ENCODE peak calls at places on chromosome 10, in four cellular contexts. A, Z, O and T are unnamed samples.

GRCh38 chr10:25405871-25406270 is 231.1 kb downstream of the GPR158 start:
- DNase-seq in O (no peak), Z (no peak), A (no peak), T (no peak)

GRCh38 chr10:87862644-87863101 is 660 bp downstream of the KLLN start:
- DNase-seq in O (no peak), A (no peak), Z (no peak), T (no peak)

GRCh38 chr10:75230600-75231038 is 5.1 kb downstream of the COMTD1 start:
- DNase-seq in O (peak; percentile 90), A (peak; percentile 90), Z (peak; percentile 93), T (peak; percentile 91)

GRCh38 chr10:51371725-51372124 is 297.4 kb downstream of the PRKG1 start:
- DNase-seq in A (no peak), O (no peak), Z (no peak), T (no peak)

GRCh38 chr10:101337836-101338235 is 16.1 kb upstream of the BTRC start:
- DNase-seq in Z (no peak), O (no peak), A (no peak), T (no peak)

GRCh38 chr10:6445671-6446278 is 134.3 kb downstream of the PRKCQ start:
- DNase-seq in Z (no peak), O (peak; percentile 34), A (peak; percentile 56), T (no peak)

GRCh38 chr10:101020427-101020826 is 10.5 kb downstream of the PDZD7 start:
- DNase-seq in A (no peak), Z (no peak), O (no peak), T (no peak)

GRCh38 chr10:110442746-110443145 is 55.0 kb upstream of the DUSP5 start:
- DNase-seq in A (no peak), O (no peak), Z (peak; percentile 30), T (no peak)

GRCh38 chr10:49131507-49132385 is 2.1 kb downstream of the FAM170B start:
- DNase-seq in Z (peak; percentile 60), O (no peak), A (no peak), T (no peak)

GRCh38 chr10:125124907-125125306 is 35.5 kb downstream of the CTBP2 start:
- DNase-seq in A (no peak), O (no peak), Z (peak; percentile 28), T (peak; percentile 18)

GRCh38 chr10:45220985-45221384 is 94.4 kb downstream of the OR13A1 start:
- DNase-seq in A (no peak), O (no peak), Z (no peak), T (no peak)

GRCh38 chr10:71512794-71513379 is 116.2 kb downstream of the CDH23 start:
- DNase-seq in A (no peak), Z (peak; percentile 72), O (peak; percentile 54), T (peak; percentile 77)

GRCh38 chr10:64093304-64093703 is 572.1 kb downstream of the REEP3 start:
- DNase-seq in A (no peak), Z (no peak), O (no peak), T (no peak)

GRCh38 chr10:95363303-95363912 is 72.6 kb upstream of the PDLIM1 start:
- DNase-seq in O (peak; percentile 54), A (no peak), Z (no peak), T (peak; percentile 59)

GRCh38 chr10:110501142-110501937 is 3.6 kb downstream of the DUSP5 start:
- DNase-seq in Z (peak; percentile 92), A (peak; percentile 87), O (peak; percentile 89), T (peak; percentile 79)

GRCh38 chr10:88194041-88194887 is 330.8 kb downstream of the PTEN start:
- DNase-seq in O (no peak), Z (no peak), A (no peak), T (no peak)

GRCh38 chr10:20814116-20814515 is 83.0 kb downstream of the NEBL start:
- DNase-seq in Z (no peak), O (no peak), A (no peak), T (no peak)

GRCh38 chr10:106999118-106999707 is 165.3 kb downstream of the SORCS1 start:
- DNase-seq in O (no peak), Z (no peak), A (no peak), T (no peak)

GRCh38 chr10:28892818-28893547 is 215.7 kb downstream of the BAMBI start:
- DNase-seq in O (no peak), A (no peak), Z (no peak), T (no peak)

GRCh38 chr10:86176850-86177249 is 189.7 kb downstream of the GRID1 start:
- DNase-seq in Z (peak; percentile 19), A (no peak), O (no peak), T (no peak)

GRCh38 chr10:86177483-86178155 is 189.0 kb downstream of the GRID1 start:
- DNase-seq in Z (peak; percentile 30), O (no peak), A (no peak), T (no peak)

GRCh38 chr10:86179143-86179505 is 187.5 kb downstream of the GRID1 start:
- DNase-seq in A (no peak), Z (peak; percentile 51), O (no peak), T (no peak)

GRCh38 chr10:86179961-86180360 is 186.6 kb downstream of the GRID1 start:
- DNase-seq in O (no peak), A (no peak), Z (peak; percentile 23), T (no peak)

DNA sequence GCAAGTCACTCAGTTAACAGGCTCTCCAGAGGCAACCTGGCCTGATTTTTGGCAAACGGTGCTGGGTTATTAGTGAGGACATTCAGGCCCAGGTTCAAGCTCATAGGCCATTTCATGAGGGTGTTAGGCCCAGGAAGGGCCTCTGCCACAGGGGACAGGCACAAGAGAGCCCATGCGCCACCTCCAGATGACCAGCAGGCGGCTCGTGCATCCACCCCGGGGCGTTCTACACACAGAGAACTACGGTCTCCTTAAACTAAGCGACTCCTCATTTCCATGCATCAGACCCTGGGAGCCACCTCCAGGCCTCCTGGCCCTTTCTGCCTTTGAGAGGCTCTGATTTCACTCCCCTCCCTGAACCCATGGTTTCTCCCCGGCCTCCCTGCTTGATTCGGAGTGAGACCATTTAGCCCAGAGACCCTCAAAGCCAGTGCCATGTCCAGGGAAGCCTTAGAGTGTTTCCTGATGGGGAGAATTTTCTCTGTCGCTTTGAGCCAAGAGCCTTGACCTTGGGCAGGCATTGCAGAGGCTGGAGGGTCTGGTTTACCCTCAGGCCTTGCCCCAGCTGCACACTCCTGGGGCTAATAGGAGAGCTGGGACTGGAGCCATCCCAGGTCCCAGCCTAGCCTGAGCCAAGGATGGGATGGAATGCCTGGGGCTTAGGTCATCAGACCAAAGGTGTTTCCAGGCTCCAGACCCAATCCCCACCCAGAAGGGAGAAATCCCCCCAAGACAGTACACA is 188.0 kb downstream of the GRID1 start:
- DNase-seq in O (no peak), Z (peak; percentile 63), A (no peak), T (no peak)
- TF ChIP-seq CTCF in O (no peak), Z (peak; percentile 29), A (no peak), T (no peak)

GRCh38 chr10:119347181-119347974 is 140.0 kb downstream of the GRK5 start:
- DNase-seq in A (no peak), O (no peak), Z (peak; percentile 38), T (no peak)

GRCh38 chr10:119348106-119348505 is 140.7 kb downstream of the GRK5 start:
- DNase-seq in Z (no peak), A (no peak), O (no peak), T (no peak)

GRCh38 chr10:119344381-119344780 is 137.0 kb downstream of the GRK5 start:
- DNase-seq in Z (peak; percentile 30), O (no peak), A (no peak), T (no peak)

GRCh38 chr10:119348516-119349240 is 141.3 kb downstream of the GRK5 start:
- DNase-seq in A (peak; percentile 52), O (no peak), Z (peak; percentile 44), T (no peak)

DNA sequence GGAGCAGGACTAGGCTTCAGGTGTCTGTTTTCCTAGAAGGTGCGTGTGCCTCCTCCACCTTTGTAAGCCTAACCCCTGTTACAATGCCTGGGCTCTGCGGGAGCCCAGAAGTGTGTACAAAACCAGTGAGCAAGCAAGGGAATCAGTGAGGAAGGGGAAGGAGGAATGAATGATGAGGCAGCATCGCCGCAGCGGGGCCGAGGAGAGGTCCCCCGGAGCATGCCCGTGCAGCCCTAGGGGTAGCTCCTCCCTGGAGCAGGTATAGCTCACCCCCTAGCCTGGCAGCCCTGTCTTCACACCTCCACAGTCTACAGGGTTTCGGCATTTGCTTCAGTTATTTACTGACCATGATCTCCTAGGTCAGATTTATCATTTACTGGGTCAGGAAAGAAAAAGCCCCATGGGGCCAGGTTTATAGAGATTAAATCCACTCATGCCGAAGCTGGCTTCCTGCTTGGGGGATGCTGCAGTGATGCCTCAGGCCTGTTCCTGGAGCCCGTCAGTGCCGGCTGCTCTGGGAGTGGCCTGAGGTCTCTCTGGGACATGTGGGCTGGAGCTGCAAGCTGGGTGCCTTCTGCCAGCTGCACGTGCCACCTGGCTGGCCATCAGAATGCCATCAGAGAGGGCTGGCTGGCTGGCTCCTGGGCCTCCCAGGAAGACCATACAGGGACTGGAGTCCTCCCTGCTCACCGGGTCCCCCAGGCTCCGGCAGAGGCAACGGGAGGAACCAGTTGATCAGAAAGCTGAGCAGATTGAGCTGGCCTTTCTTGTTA is 138.9 kb downstream of the GRK5 start:
- DNase-seq in O (no peak), Z (peak; percentile 54), A (no peak), T (no peak)
- H3K27ac ChIP-seq in O (no peak overlapping the region), Z (no peak overlapping the region), A (no peak overlapping the region), T (no peak overlapping the region)

DNA sequence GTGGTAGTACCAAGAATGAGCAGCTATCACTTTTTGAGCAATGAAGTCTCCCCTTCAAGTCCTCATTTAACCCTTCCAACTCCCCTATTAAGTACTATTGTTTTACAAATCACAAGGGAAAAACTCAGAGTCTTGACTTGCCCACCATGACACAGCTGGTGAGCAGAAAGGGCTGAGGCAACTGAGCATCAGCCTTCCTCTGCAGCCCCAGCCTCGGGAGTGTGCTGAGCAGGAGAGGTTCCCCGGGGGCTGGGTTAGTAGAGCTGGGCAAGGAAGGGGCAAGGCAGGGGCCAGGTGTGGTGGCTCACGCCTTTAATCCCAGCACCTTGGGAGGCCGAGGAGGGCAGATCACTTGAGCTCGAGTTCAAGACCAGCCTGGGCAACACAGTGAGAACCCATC is 3.2 kb downstream of the FRAT2 start:
- DNase-seq in A (no peak), O (no peak), Z (no peak), T (no peak)
- H3K4me1 ChIP-seq in A (peaks cover 16% of the 10 kb centered on the region), O (peaks cover 11% of the 10 kb centered on the region), Z (peaks cover 46% of the 10 kb centered on the region), T (peaks cover 72% of the 10 kb centered on the region)

DNA sequence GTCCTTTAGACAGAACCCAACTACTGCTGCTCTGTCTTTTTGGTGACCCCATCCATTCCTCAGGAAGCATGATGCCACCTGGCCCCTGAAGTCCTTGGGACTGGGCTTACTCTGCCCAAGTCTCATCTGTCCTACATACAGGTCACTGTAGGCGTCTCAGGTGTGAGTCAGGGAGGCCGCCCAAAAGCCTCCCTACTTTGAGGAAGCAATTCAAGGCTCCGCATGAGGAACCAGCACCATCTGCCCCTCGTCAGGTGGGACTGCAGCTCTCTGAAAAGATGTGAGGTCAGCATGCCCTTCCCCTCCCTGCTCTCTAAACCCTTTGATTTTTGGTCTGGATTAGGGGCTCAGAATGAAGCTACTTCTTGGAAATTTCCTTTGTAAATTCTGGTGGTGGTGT is 354.8 kb downstream of the CXCL12 start:
- DNase-seq in Z (no peak), O (no peak), A (no peak), T (no peak)
- TF ChIP-seq CTCF in Z (no peak), O (no peak), A (no peak), T (no peak)

GRCh38 chr10:13991353-13991752 is 339.4 kb downstream of the FRMD4A start:
- DNase-seq in Z (no peak), O (no peak), A (no peak), T (no peak)
- H3K27ac ChIP-seq in Z (peak overlapping the region; percentile 63), O (peak overlapping the region; percentile 12), A (no peak overlapping the region), T (no peak overlapping the region)